ENCODE peak calls at places on chromosome 19, in eight cellular contexts. K is H1, D is breast epithelium, E is stomach, T is GM23338, M is transverse colon, B is K562, H is spleen. J is an unnamed sample.

GRCh38 chr19:56668676-56669075 is 2.9 kb downstream of the ZNF835 start:
- DNase-seq in K (no peak), E (no peak), D (no peak), H (no peak), T (no peak), M (no peak), B (no peak), J (no peak)

GRCh38 chr19:39424934-39425333 is 10.8 kb downstream of the RPS16 start:
- DNase-seq in K (no peak), D (no peak), B (no peak), E (no peak), H (peak; percentile 55), T (no peak), M (no peak), J (no peak)

GRCh38 chr19:53132231-53132991 is at the start of gene ZNF415:
- DNase-seq in M (peak; percentile 79), H (peak; percentile 89), K (peak; percentile 38), E (peak; percentile 81), T (peak; percentile 98), B (no peak), D (peak; percentile 82), J (no peak)

GRCh38 chr19:10928563-10929401 is at the start of the genes TIMM29 and YIPF2:
- DNase-seq in B (peak; percentile 99), H (peak; percentile 96), T (peak; percentile 99), E (peak; percentile 98), D (peak; percentile 97), K (peak; percentile 93), M (peak; percentile 98), J (peak; percentile 99)

GRCh38 chr19:34428549-34429285 is 536 bp downstream of the UBA2 start:
- DNase-seq in E (peak; percentile 31), D (no peak), B (peak; percentile 64), M (peak; percentile 45), H (no peak), K (no peak), T (peak; percentile 37), J (no peak)

GRCh38 chr19:55600336-55601028 is 394 bp downstream of the ZNF524 start:
- DNase-seq in D (no peak), E (no peak), T (peak; percentile 94), B (no peak), K (no peak), H (peak; percentile 94), M (no peak), J (no peak)

GRCh38 chr19:15173746-15174404 is 26.9 kb downstream of the NOTCH3 start:
- DNase-seq in H (no peak), E (no peak), D (no peak), T (peak; percentile 49), M (no peak), K (no peak), B (peak; percentile 41), J (no peak)

GRCh38 chr19:5144545-5145179 is 175.7 kb downstream of the KDM4B start:
- DNase-seq in M (no peak), H (peak; percentile 71), K (no peak), T (no peak), D (no peak), E (no peak), B (no peak), J (no peak)

GRCh38 chr19:14366529-14366928 is 14.7 kb upstream of the ADGRE5 start:
- DNase-seq in E (peak; percentile 95), T (peak; percentile 95), B (peak; percentile 88), M (peak; percentile 95), K (peak; percentile 46), H (peak; percentile 94), D (peak; percentile 78), J (no peak)

GRCh38 chr19:4597975-4598671 is 38.6 kb upstream of the SEMA6B start:
- DNase-seq in K (no peak), M (peak; percentile 40), D (no peak), H (no peak), E (peak; percentile 34), B (peak; percentile 85), T (peak; percentile 87), J (no peak)

GRCh38 chr19:10568444-10568825 is 344 bp downstream of the CDKN2D start:
- DNase-seq in K (no peak), D (peak; percentile 63), E (peak; percentile 50), M (peak; percentile 63), B (peak; percentile 66), T (peak; percentile 75), H (no peak), J (no peak)

GRCh38 chr19:17475541-17476115 is 5.3 kb downstream of the SLC27A1 start:
- DNase-seq in H (no peak), T (no peak), B (no peak), M (peak; percentile 31), D (peak; percentile 67), E (peak; percentile 65), K (no peak), J (no peak)

GRCh38 chr19:44626067-44626624 is 12.8 kb downstream of the IGSF23 start:
- DNase-seq in B (no peak), T (no peak), E (no peak), H (no peak), D (peak; percentile 64), K (no peak), M (no peak), J (no peak)

GRCh38 chr19:18086590-18087138 is at the start of gene IL12RB1:
- DNase-seq in B (no peak), M (peak; percentile 47), D (no peak), K (no peak), H (peak; percentile 88), E (peak; percentile 42), T (no peak), J (no peak)

GRCh38 chr19:9323557-9323918 is 441 bp upstream of the ZNF559 start:
- DNase-seq in D (no peak), E (peak; percentile 55), B (peak; percentile 75), H (peak; percentile 81), T (peak; percentile 84), K (no peak), M (peak; percentile 59), J (no peak)

GRCh38 chr19:29259153-29259552 is 46.2 kb upstream of the UQCRFS1 start:
- DNase-seq in M (no peak), B (peak; percentile 39), E (no peak), K (no peak), H (no peak), T (peak; percentile 32), D (no peak), J (no peak)

GRCh38 chr19:40363128-40363527 is 14.6 kb downstream of the PLD3 start:
- DNase-seq in K (no peak), E (no peak), B (peak; percentile 66), M (no peak), D (no peak), H (no peak), T (no peak), J (no peak)

GRCh38 chr19:43820098-43820860 is 6.8 kb upstream of the ZNF283 start:
- DNase-seq in M (no peak), D (peak; percentile 52), H (no peak), B (no peak), E (no peak), K (peak; percentile 44), T (peak; percentile 91), J (no peak)

GRCh38 chr19:38190793-38191192 is 33.2 kb downstream of the DPF1 start:
- DNase-seq in E (no peak), K (no peak), D (no peak), B (no peak), M (no peak), T (no peak), H (no peak), J (no peak)

GRCh38 chr19:54096642-54097106 is 3.9 kb downstream of the OSCAR start:
- DNase-seq in D (no peak), K (no peak), B (peak; percentile 56), T (peak; percentile 62), H (peak; percentile 86), M (peak; percentile 42), E (no peak), J (no peak)

GRCh38 chr19:47765522-47766358 is 12.8 kb upstream of the SELENOW start:
- DNase-seq in E (peak; percentile 72), H (peak; percentile 84), D (peak; percentile 69), M (peak; percentile 72), K (no peak), B (peak; percentile 86), T (peak; percentile 92), J (no peak)

GRCh38 chr19:42267644-42268141 is 1.4 kb upstream of the CIC start:
- DNase-seq in T (no peak), M (peak; percentile 22), B (no peak), E (no peak), K (no peak), D (no peak), H (peak; percentile 78), J (no peak)
- TF ChIP-seq POLR2AphosphoS5 in T (no peak), M (no peak), B (no peak), E (no peak), K (no peak), D (no peak), H (no peak), J (no peak)

DNA sequence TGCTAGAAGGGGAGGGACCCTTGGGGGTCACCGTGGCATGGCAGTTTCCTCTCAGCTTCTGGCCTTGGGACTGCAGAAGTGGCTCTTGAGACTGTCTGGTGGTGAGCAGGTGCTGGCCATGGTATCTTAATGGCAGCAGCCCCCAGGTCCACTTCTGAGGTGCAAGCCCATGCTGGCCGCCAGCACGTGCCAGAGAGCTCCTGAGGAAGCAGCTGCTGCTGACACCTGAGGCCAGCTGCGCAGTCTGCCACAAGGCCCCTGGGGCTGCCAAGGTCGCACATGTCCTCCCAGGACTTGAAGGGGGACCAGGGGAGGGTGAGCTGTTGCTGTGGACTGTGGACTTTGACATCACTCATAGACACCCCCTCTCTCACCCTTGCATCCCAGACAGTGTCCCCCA is 48.0 kb downstream of the NFIX start:
- DNase-seq in K (no peak), M (no peak), E (no peak), B (no peak), D (no peak), T (no peak), H (no peak), J (no peak)
- TF ChIP-seq CTCF in K (no peak), M (no peak), E (no peak), B (no peak), D (no peak), T (no peak), H (no peak), J (no peak)

GRCh38 chr19:35931161-35931873 is 4.9 kb upstream of the LRFN3 start:
- DNase-seq in K (peak; percentile 99), M (peak; percentile 100), H (peak; percentile 100), E (peak; percentile 99), B (peak; percentile 100), D (peak; percentile 98), T (peak; percentile 99), J (peak; percentile 100)

GRCh38 chr19:35931874-35932202 is 4.3 kb upstream of the LRFN3 start:
- DNase-seq in E (no peak), T (no peak), B (no peak), K (no peak), H (no peak), M (no peak), D (no peak), J (no peak)

GRCh38 chr19:35928507-35928906 is 7.7 kb upstream of the LRFN3 start:
- DNase-seq in T (no peak), B (no peak), H (no peak), D (no peak), M (no peak), E (no peak), K (no peak), J (no peak)

GRCh38 chr19:35935911-35936737 is at the start of gene LRFN3:
- DNase-seq in E (peak; percentile 81), M (peak; percentile 81), H (peak; percentile 87), T (peak; percentile 97), D (no peak), B (peak; percentile 54), K (no peak), J (no peak)

GRCh38 chr19:35932291-35932936 is 3.8 kb upstream of the LRFN3 start:
- DNase-seq in K (no peak), T (peak; percentile 68), E (no peak), D (no peak), M (no peak), H (no peak), B (no peak), J (no peak)
- H3K4me1 ChIP-seq in K (no peaks in the 10 kb centered on the region), T (peaks cover 21% of the 10 kb centered on the region), E (peaks cover 25% of the 10 kb centered on the region), D (no peaks in the 10 kb centered on the region), M (peaks cover 31% of the 10 kb centered on the region), H (peaks cover 60% of the 10 kb centered on the region), B (peaks cover 14% of the 10 kb centered on the region), J (peaks cover 24% of the 10 kb centered on the region)

GRCh38 chr19:58009666-58010301 is 7.2 kb upstream of the ZNF606 start:
- DNase-seq in E (peak; percentile 72), K (peak; percentile 69), M (peak; percentile 84), H (peak; percentile 92), B (peak; percentile 64), D (peak; percentile 93), T (peak; percentile 90), J (no peak)
- TF ChIP-seq POLR2AphosphoS5 in E (no peak), K (no peak), M (no peak), H (peak; percentile 90), B (no peak), D (peak; percentile 44), T (no peak), J (peak; percentile 22)

J was measured in vagina.